ENCODE peak calls at places on chromosomes 12 and 14, in seven cellular contexts. P, M, C, A, O, Z and G are unnamed samples.

GRCh38 chr14:75823334-75823733 is 158.5 kb downstream of the TGFB3 start:
- DNase-seq in Z (no peak), O (no peak), C (no peak), M (no peak), A (no peak), P (no peak), G (no peak)

GRCh38 chr12:25959069-25959961 is 833 bp downstream of the RASSF8 start:
- DNase-seq in O (no peak), M (no peak), P (no peak), A (peak; percentile 27), Z (no peak), C (peak; percentile 63), G (peak; percentile 52)

GRCh38 chr14:25477699-25478098 is 427.8 kb upstream of the STXBP6 start:
- DNase-seq in Z (no peak), P (no peak), O (no peak), C (no peak), A (no peak), M (no peak), G (no peak)

GRCh38 chr12:16150290-16150689 is 127.2 kb downstream of the SLC15A5 start:
- DNase-seq in Z (no peak), P (no peak), C (no peak), A (no peak), O (no peak), M (no peak), G (no peak)

GRCh38 chr12:42238240-42239140 is at the start of gene YAF2:
- DNase-seq in Z (peak; percentile 32), M (peak; percentile 93), A (peak; percentile 95), O (peak; percentile 74), C (peak; percentile 82), P (peak; percentile 70), G (peak; percentile 99)

GRCh38 chr14:104870368-104871144 is 5.5 kb downstream of the CEP170B start:
- DNase-seq in A (peak; percentile 80), Z (no peak), C (peak; percentile 81), O (peak; percentile 21), P (no peak), M (peak; percentile 33), G (no peak)

GRCh38 chr14:103136388-103137271 is 13.4 kb downstream of the TNFAIP2 start:
- DNase-seq in Z (no peak), C (no peak), O (no peak), A (no peak), P (peak; percentile 28), M (peak; percentile 75), G (no peak)

GRCh38 chr14:58625438-58625837 is 12.3 kb upstream of the DACT1 start:
- DNase-seq in P (no peak), C (no peak), A (no peak), Z (no peak), M (no peak), O (no peak), G (no peak)

GRCh38 chr14:66619952-66620351 is 112.0 kb downstream of the GPHN start:
- DNase-seq in M (no peak), O (no peak), P (no peak), A (no peak), C (no peak), Z (no peak), G (no peak)

GRCh38 chr12:121773011-121773777 is 20.3 kb downstream of the RHOF start:
- DNase-seq in P (peak; percentile 64), A (peak; percentile 91), O (peak; percentile 61), M (peak; percentile 86), Z (no peak), C (peak; percentile 89), G (peak; percentile 89)

GRCh38 chr14:53953828-53954550 is 2.6 kb downstream of the BMP4 start:
- DNase-seq in A (peak; percentile 46), M (no peak), Z (no peak), C (peak; percentile 64), P (no peak), O (peak; percentile 24), G (no peak)

GRCh38 chr12:130083002-130083401 is 79.3 kb upstream of the FZD10 start:
- DNase-seq in O (no peak), C (no peak), A (no peak), P (no peak), Z (no peak), M (no peak), G (no peak)

GRCh38 chr12:58202933-58203713 is 261.8 kb downstream of the ATP23 start:
- DNase-seq in M (no peak), A (no peak), P (no peak), O (no peak), C (no peak), Z (no peak), G (no peak)

GRCh38 chr12:237026-237815 is 23.3 kb upstream of the SLC6A12 start:
- DNase-seq in C (no peak), M (no peak), O (peak; percentile 66), Z (no peak), P (no peak), A (no peak), G (no peak)

GRCh38 chr14:27049611-27050172 is 451.9 kb upstream of the NOVA1 start:
- DNase-seq in A (no peak), P (no peak), C (no peak), M (no peak), Z (no peak), O (no peak), G (no peak)

GRCh38 chr14:29805415-29806123 is 122.1 kb downstream of the PRKD1 start:
- DNase-seq in Z (no peak), O (no peak), M (peak; percentile 7), C (no peak), A (no peak), P (no peak), G (no peak)

GRCh38 chr14:100622234-100622633 is 35.0 kb upstream of the BEGAIN start:
- DNase-seq in P (no peak), A (peak; percentile 10), Z (no peak), C (no peak), M (no peak), O (no peak), G (no peak)

GRCh38 chr14:90513151-90514014 is 116.6 kb downstream of the CALM1 start:
- DNase-seq in O (peak; percentile 93), M (no peak), C (no peak), Z (no peak), P (no peak), A (no peak), G (peak; percentile 88)

GRCh38 chr12:26817183-26817591 is 15.8 kb downstream of the ITPR2 start:
- DNase-seq in A (no peak), P (no peak), O (no peak), Z (no peak), C (no peak), M (no peak), G (no peak)

GRCh38 chr12:14995583-14996425 is 23.0 kb downstream of the PDE6H start:
- DNase-seq in O (peak; percentile 52), P (peak; percentile 63), M (peak; percentile 15), A (peak; percentile 15), C (no peak), Z (peak; percentile 34), G (peak; percentile 65)

GRCh38 chr12:104049278-104050257 is at the start of gene GLT8D2:
- DNase-seq in P (no peak), A (peak; percentile 70), M (no peak), Z (no peak), O (no peak), C (peak; percentile 79), G (peak; percentile 35)

GRCh38 chr14:100576091-100577085 is 10.8 kb downstream of the BEGAIN start:
- DNase-seq in A (no peak), M (no peak), Z (no peak), O (no peak), P (no peak), C (no peak), G (no peak)

GRCh38 chr12:67760586-67761275 is 112.2 kb downstream of the DYRK2 start:
- DNase-seq in C (no peak), A (no peak), M (no peak), O (no peak), P (no peak), Z (no peak), G (no peak)

GRCh38 chr12:27105746-27106536 is 23.6 kb upstream of the C12orf71 start:
- DNase-seq in A (no peak), P (no peak), M (no peak), Z (no peak), C (no peak), O (peak; percentile 51), G (no peak)

GRCh38 chr12:87827638-87828264 is 201.4 kb downstream of the C12orf50 start:
- DNase-seq in M (no peak), C (no peak), O (no peak), A (no peak), Z (no peak), P (peak; percentile 64), G (no peak)

GRCh38 chr14:76924363-76925151 is 98.3 kb downstream of the LRRC74A start:
- DNase-seq in P (no peak), O (peak; percentile 36), A (peak; percentile 85), C (peak; percentile 87), Z (no peak), M (no peak), G (no peak)

GRCh38 chr14:67881225-67881624 is 61.6 kb downstream of the RAD51B start:
- DNase-seq in Z (peak; percentile 81), A (no peak), P (no peak), O (no peak), C (no peak), M (no peak), G (peak; percentile 10)

GRCh38 chr14:60506462-60506984 is 2.4 kb upstream of the SIX6 start:
- DNase-seq in A (peak; percentile 43), Z (no peak), C (peak; percentile 53), O (no peak), P (no peak), M (no peak), G (no peak)
- TF ChIP-seq JUND in A (no peak), Z (no peak), C (no peak), O (no peak), P (no peak), M (no peak), G (no peak)

GRCh38 chr14:22476005-22476751 is 112.8 kb downstream of the DAD1 start:
- DNase-seq in A (no peak), M (no peak), C (no peak), Z (no peak), P (no peak), O (no peak), G (no peak)
- TF ChIP-seq JUND in A (no peak), M (no peak), C (no peak), Z (no peak), P (no peak), O (no peak), G (no peak)

DNA sequence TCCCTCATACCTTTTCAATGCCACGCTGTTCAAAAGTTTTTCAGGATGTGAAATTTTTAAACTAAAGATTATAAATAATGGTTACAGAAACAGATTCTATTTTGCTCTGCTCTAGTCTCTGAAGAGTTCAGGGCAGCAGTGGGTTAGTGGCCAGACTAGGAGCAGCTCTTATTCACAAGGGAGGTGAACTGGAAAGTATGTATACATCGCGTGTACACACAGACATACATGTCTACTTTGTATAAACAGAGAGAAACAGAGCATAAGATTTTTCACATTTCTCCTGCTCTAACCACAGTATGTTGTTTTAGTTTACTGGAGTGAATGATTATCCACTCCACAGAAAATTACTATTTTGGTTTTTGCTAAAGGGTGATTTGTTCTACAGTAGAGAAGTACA is 74.4 kb upstream of the CRY1 start:
- DNase-seq in A (no peak), C (no peak), O (no peak), Z (no peak), M (no peak), P (no peak), G (no peak)
- TF ChIP-seq JUND in A (no peak), C (no peak), O (no peak), Z (no peak), M (no peak), P (no peak), G (no peak)

DNA sequence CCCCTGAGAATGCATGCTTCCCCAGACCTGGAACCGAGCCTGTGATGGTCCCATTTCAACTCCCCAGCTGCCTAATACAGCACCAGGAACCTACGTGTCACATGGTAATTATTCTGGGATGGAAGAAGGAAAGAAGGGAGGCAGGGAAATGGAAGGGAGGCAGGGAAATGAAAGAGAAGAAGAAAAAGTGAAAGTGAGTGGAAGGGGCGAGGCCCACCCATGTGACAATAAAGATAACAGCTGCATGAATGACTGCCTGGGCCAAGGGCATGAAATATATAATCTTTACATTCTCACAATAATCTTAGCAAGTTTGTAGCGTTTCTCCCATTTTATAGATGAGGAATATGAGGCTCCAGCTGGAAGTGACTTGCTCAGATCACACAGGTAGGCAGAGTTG is 245.0 kb upstream of the PWP1 start:
- DNase-seq in A (no peak), C (no peak), Z (no peak), P (no peak), O (no peak), M (no peak), G (no peak)
- TF ChIP-seq JUND in A (no peak), C (no peak), Z (no peak), P (no peak), O (no peak), M (no peak), G (no peak)